ENCODE peak calls at places on chromosome 15, in four cellular contexts. F is tibial nerve, Z is A549, P is right lobe of liver. V is an unnamed sample. For H3K4me1, the result is how much of the 10 kb centered on the place peaks cover.

GRCh38 chr15:91448245-91448644 is 348.2 kb downstream of the SV2B start:
- DNase-seq in F (no peak), Z (no peak), P (no peak), V (no peak)

GRCh38 chr15:72161351-72162132 is 36.0 kb downstream of the GRAMD2A start:
- DNase-seq in F (no peak), Z (no peak), P (no peak), V (no peak)

GRCh38 chr15:95032181-95032580 is 800.8 kb downstream of the MCTP2 start:
- DNase-seq in F (no peak), Z (no peak), P (no peak), V (no peak)

GRCh38 chr15:86121568-86121967 is 41.9 kb downstream of the AGBL1 start:
- DNase-seq in F (no peak), Z (no peak), P (no peak), V (no peak)

GRCh38 chr15:73677146-73677607 is 7.0 kb upstream of the CD276 start:
- DNase-seq in F (peak), Z (peak), P (peak), V (no peak)

GRCh38 chr15:99143655-99144610 is 39.1 kb downstream of the SYNM start:
- DNase-seq in F (peak), Z (no peak), P (peak), V (peak)

GRCh38 chr15:60328852-60329443 is 68.8 kb downstream of the ANXA2 start:
- DNase-seq in F (no peak), Z (peak), P (no peak), V (no peak)

GRCh38 chr15:42385206-42385979 is 26.1 kb downstream of the CAPN3 start:
- DNase-seq in F (no peak), Z (peak), P (no peak), V (peak)

GRCh38 chr15:32117122-32117521 is 86.8 kb downstream of the CHRNA7 start:
- DNase-seq in F (no peak), Z (no peak), P (no peak), V (no peak)

GRCh38 chr15:60568301-60568742 is 89.4 kb upstream of the ICE2 start:
- DNase-seq in F (no peak), Z (no peak), P (peak), V (no peak)

GRCh38 chr15:66401130-66402021 is 14.7 kb downstream of the MAP2K1 start:
- DNase-seq in F (no peak), Z (peak), P (no peak), V (no peak)

GRCh38 chr15:41501961-41502786 is 8.5 kb downstream of the ITPKA start:
- DNase-seq in F (no peak), Z (no peak), P (no peak), V (no peak)

GRCh38 chr15:69903476-69904295 is 194.0 kb downstream of the TLE3 start:
- DNase-seq in F (no peak), Z (no peak), P (no peak), V (no peak)

GRCh38 chr15:81859737-81860516 is 185.9 kb downstream of the MEX3B start:
- DNase-seq in F (no peak), Z (no peak), P (no peak), V (no peak)

GRCh38 chr15:33584797-33585196 is 274.0 kb downstream of the RYR3 start:
- DNase-seq in F (no peak), Z (peak), P (no peak), V (no peak)

GRCh38 chr15:78415284-78415683 is 22.7 kb upstream of the IREB2 start:
- DNase-seq in F (no peak), Z (peak), P (no peak), V (no peak)

GRCh38 chr15:40106203-40107161 is 2.2 kb downstream of the BMF start:
- DNase-seq in F (peak), Z (peak), P (peak), V (peak)

GRCh38 chr15:96332854-96333193 is 2.3 kb downstream of the NR2F2 start:
- DNase-seq in F (no peak), Z (no peak), P (no peak), V (no peak)

GRCh38 chr15:99384992-99385669 is 133.8 kb downstream of the LRRC28 start:
- DNase-seq in F (no peak), Z (no peak), P (no peak), V (no peak)

GRCh38 chr15:89761009-89761831 is 10.2 kb upstream of the MESP1 start:
- DNase-seq in F (no peak), Z (no peak), P (peak), V (no peak)

GRCh38 chr15:60471314-60471713 is 7.6 kb downstream of the ICE2 start:
- DNase-seq in F (no peak), Z (peak), P (no peak), V (no peak)

GRCh38 chr15:78054971-78055370 is 22.5 kb downstream of the TBC1D2B start:
- DNase-seq in F (no peak), Z (no peak), P (peak), V (no peak)

GRCh38 chr15:84603630-84604379 is 3.0 kb downstream of the ZSCAN2 start:
- DNase-seq in F (no peak), Z (no peak), P (no peak), V (no peak)

GRCh38 chr15:95734422-95735316 is 595.8 kb upstream of the NR2F2 start:
- DNase-seq in F (no peak), Z (no peak), P (no peak), V (no peak)

GRCh38 chr15:73951044-73951561 is 24.8 kb downstream of the LOXL1 start:
- DNase-seq in F (peak), Z (peak), P (peak), V (peak)

GRCh38 chr15:69652906-69653305 is 200.3 kb downstream of the RPLP1 start:
- DNase-seq in F (no peak), Z (no peak), P (peak), V (no peak)

GRCh38 chr15:92803852-92804609 is 96.1 kb upstream of the CHD2 start:
- DNase-seq in F (peak), Z (peak), P (peak), V (peak)
- TF ChIP-seq POLR2A in F (peak), Z (no peak), P (peak), V (no peak)

GRCh38 chr15:80607288-80607980 is 87.7 kb upstream of the ABHD17C start:
- DNase-seq in F (no peak), Z (no peak), P (no peak), V (no peak)

GRCh38 chr15:80606571-80606970 is 88.5 kb upstream of the ABHD17C start:
- DNase-seq in F (no peak), Z (no peak), P (no peak), V (no peak)

GRCh38 chr15:80609111-80609510 is 86.0 kb upstream of the ABHD17C start:
- DNase-seq in F (no peak), Z (no peak), P (no peak), V (no peak)

GRCh38 chr15:80609512-80609946 is 85.6 kb upstream of the ABHD17C start:
- DNase-seq in F (no peak), Z (no peak), P (no peak), V (no peak)

GRCh38 chr15:80608688-80609087 is 86.4 kb upstream of the ABHD17C start:
- DNase-seq in F (no peak), Z (no peak), P (no peak), V (no peak)
- H3K4me1 ChIP-seq in F (under half), Z (under half), P (under half), V (under half)

DNA sequence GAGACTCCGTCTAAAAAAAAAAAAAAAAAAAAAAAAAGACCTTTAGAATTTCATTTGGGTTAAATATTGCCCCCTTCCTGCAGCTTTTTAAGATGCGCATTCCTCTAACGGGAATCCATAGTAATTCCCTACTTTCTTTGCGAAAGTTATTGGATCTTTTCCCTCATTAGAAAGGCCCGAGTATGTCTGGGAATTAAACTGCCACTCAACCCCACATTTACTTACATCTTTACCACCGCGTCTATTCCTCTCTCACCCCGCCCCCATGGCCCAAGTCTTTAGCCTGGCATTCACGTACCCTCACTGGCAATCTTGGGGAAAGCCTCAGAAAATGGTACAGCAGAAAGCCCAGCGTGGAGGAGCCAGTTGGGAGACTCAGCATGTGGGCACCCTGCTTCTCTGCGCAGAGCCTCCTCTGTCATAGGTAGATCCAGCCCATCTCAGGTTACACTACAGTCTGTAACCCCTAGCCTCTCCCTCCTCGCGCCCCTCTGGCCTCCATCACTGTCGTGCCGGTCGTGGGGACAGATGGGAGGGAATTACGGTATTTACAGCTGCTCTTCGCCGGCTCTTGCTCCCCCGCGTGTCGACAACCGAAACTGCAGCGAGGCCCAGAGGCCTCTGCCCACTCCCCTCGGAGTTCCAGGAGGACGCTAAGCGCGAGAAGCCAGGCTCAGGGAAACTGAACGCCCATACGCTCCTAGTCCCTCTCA is 6.4 kb upstream of the ANKDD1A start:
- DNase-seq in F (peak), Z (peak), P (peak), V (peak)
- TF ChIP-seq POLR2A in F (no peak), Z (no peak), P (no peak), V (no peak)

GRCh38 chr15:58746174-58746573 is 3.3 kb downstream of the ADAM10 start:
- DNase-seq in F (no peak), Z (no peak), P (no peak), V (no peak)

GRCh38 chr15:58748787-58749531 is 548 bp downstream of the ADAM10 start:
- DNase-seq in F (no peak), Z (peak), P (peak), V (peak)

GRCh38 chr15:58752716-58753115 is 3.2 kb upstream of the ADAM10 start:
- DNase-seq in F (no peak), Z (no peak), P (no peak), V (no peak)

GRCh38 chr15:58749532-58750337 is at the start of gene ADAM10:
- DNase-seq in F (peak), Z (peak), P (peak), V (peak)

GRCh38 chr15:58748040-58748786 is 1.3 kb downstream of the ADAM10 start:
- DNase-seq in F (no peak), Z (no peak), P (no peak), V (no peak)
- H3K4me1 ChIP-seq in F (half or more), Z (under half), P (under half), V (under half)